ENCODE peak calls at places on chromosomes 16 and 17, in eight cellular contexts. P, D, C, Y, V, W, N and O are unnamed samples.

GRCh38 chr17:38571833-38572274 is 33.9 kb downstream of the SRCIN1 start:
- DNase-seq in P (no peak), D (no peak), C (no peak), Y (no peak), V (no peak), W (no peak), N (no peak), O (no peak)

GRCh38 chr16:14179116-14179515 is 108.0 kb downstream of the MRTFB start:
- DNase-seq in P (no peak), D (no peak), C (no peak), Y (no peak), V (no peak), W (no peak), N (no peak), O (no peak)

GRCh38 chr17:82390860-82391435 is 19.4 kb downstream of the UTS2R start:
- DNase-seq in P (no peak), D (no peak), C (no peak), Y (no peak), V (no peak), W (no peak), N (no peak), O (no peak)

GRCh38 chr17:7712111-7712771 is 5.3 kb upstream of the DNAH2 start:
- DNase-seq in P (no peak), D (no peak), C (no peak), Y (no peak), V (no peak), W (no peak), N (no peak), O (no peak)

GRCh38 chr16:72677662-72678447 is 370.1 kb downstream of the ZFHX3 start:
- DNase-seq in P (no peak), D (no peak), C (no peak), Y (no peak), V (no peak), W (no peak), N (no peak), O (no peak)

GRCh38 chr16:57297856-57298255 is 13.4 kb upstream of the PLLP start:
- DNase-seq in P (peak), D (no peak), C (no peak), Y (no peak), V (peak), W (no peak), N (peak), O (no peak)

GRCh38 chr17:65011047-65011446 is 45.5 kb downstream of the GNA13 start:
- DNase-seq in P (no peak), D (no peak), C (no peak), Y (no peak), V (no peak), W (no peak), N (no peak), O (no peak)

GRCh38 chr17:78986048-78986648 is 6.4 kb upstream of the LGALS3BP start:
- DNase-seq in P (no peak), D (no peak), C (no peak), Y (no peak), V (no peak), W (no peak), N (no peak), O (no peak)

GRCh38 chr17:65600518-65600917 is 39.1 kb upstream of the AXIN2 start:
- DNase-seq in P (no peak), D (no peak), C (no peak), Y (no peak), V (no peak), W (no peak), N (no peak), O (no peak)

GRCh38 chr17:78231991-78232759 is 744 bp downstream of the TMEM235 start:
- DNase-seq in P (peak), D (no peak), C (no peak), Y (no peak), V (no peak), W (peak), N (no peak), O (no peak)

GRCh38 chr17:65039349-65039988 is 17.1 kb downstream of the GNA13 start:
- DNase-seq in P (peak), D (no peak), C (no peak), Y (no peak), V (no peak), W (peak), N (no peak), O (no peak)

GRCh38 chr17:60102632-60103047 is 23.9 kb upstream of the HEATR6 start:
- DNase-seq in P (no peak), D (no peak), C (no peak), Y (peak), V (no peak), W (no peak), N (no peak), O (no peak)

GRCh38 chr16:67177743-67178699 is 5.7 kb downstream of the MATCAP1 start:
- DNase-seq in P (no peak), D (no peak), C (no peak), Y (no peak), V (no peak), W (peak), N (peak), O (no peak)

GRCh38 chr16:49473773-49474172 is 100.2 kb downstream of the C16orf78 start:
- DNase-seq in P (no peak), D (no peak), C (no peak), Y (no peak), V (no peak), W (no peak), N (no peak), O (no peak)

GRCh38 chr17:3963214-3964201 is 729 bp downstream of the ATP2A3 start:
- DNase-seq in P (peak), D (no peak), C (peak), Y (no peak), V (peak), W (peak), N (peak), O (peak)

GRCh38 chr16:29230671-29231091 is 175.8 kb downstream of the NPIPB11 start:
- DNase-seq in P (no peak), D (no peak), C (no peak), Y (no peak), V (no peak), W (no peak), N (no peak), O (no peak)

GRCh38 chr16:87101903-87102302 is 215.3 kb downstream of the C16orf95 start:
- DNase-seq in P (no peak), D (no peak), C (no peak), Y (no peak), V (no peak), W (no peak), N (no peak), O (no peak)

GRCh38 chr17:79994602-79995001 is 41.1 kb downstream of the TBC1D16 start:
- DNase-seq in P (no peak), D (no peak), C (no peak), Y (no peak), V (no peak), W (no peak), N (no peak), O (no peak)

GRCh38 chr17:63189930-63190329 is 223.9 kb downstream of the TANC2 start:
- DNase-seq in P (no peak), D (no peak), C (no peak), Y (no peak), V (no peak), W (no peak), N (no peak), O (no peak)

GRCh38 chr17:59372138-59372751 is 40.8 kb downstream of the YPEL2 start:
- DNase-seq in P (no peak), D (no peak), C (no peak), Y (no peak), V (no peak), W (peak), N (no peak), O (no peak)

GRCh38 chr17:47720754-47721533 is 12.1 kb upstream of the TBX21 start:
- DNase-seq in P (no peak), D (no peak), C (peak), Y (no peak), V (no peak), W (no peak), N (peak), O (peak)

GRCh38 chr16:73091199-73091598 is 43.3 kb upstream of the ZFHX3 start:
- DNase-seq in P (no peak), D (no peak), C (no peak), Y (no peak), V (no peak), W (no peak), N (no peak), O (no peak)

GRCh38 chr17:74201250-74201649 is 2.2 kb upstream of the RPL38 start:
- DNase-seq in P (no peak), D (no peak), C (no peak), Y (no peak), V (no peak), W (no peak), N (no peak), O (no peak)

GRCh38 chr17:58368860-58369213 is 16.8 kb upstream of the SUPT4H1 start:
- DNase-seq in P (no peak), D (no peak), C (no peak), Y (no peak), V (no peak), W (no peak), N (no peak), O (no peak)

GRCh38 chr17:46832945-46833839 is 14.7 kb upstream of the WNT3 start:
- DNase-seq in P (no peak), D (no peak), C (no peak), Y (no peak), V (no peak), W (no peak), N (no peak), O (no peak)

GRCh38 chr16:52863000-52863399 is 189.7 kb downstream of the CHD9NB start:
- DNase-seq in P (no peak), D (no peak), C (no peak), Y (no peak), V (no peak), W (no peak), N (no peak), O (no peak)

GRCh38 chr17:77330602-77331081 is 189.9 kb downstream of the SEC14L1 start:
- DNase-seq in P (no peak), D (no peak), C (no peak), Y (no peak), V (no peak), W (no peak), N (peak), O (no peak)